ENCODE peak calls at places on chromosomes 5 and 9, in seven cellular contexts. F, E, D, H, I, N and J are unnamed samples.

GRCh38 chr5:155299342-155300006 is 285.9 kb downstream of the KIF4B start:
- DNase-seq in N (no peak), E (no peak), D (no peak), H (no peak), I (no peak), F (no peak), J (no peak)

GRCh38 chr9:21415492-21416267 is 6.8 kb downstream of the IFNA8 start:
- DNase-seq in E (no peak), N (no peak), D (no peak), F (no peak), I (no peak), H (no peak), J (peak; percentile 96)

GRCh38 chr9:124894741-124895170 is 32.8 kb downstream of the ARPC5L start:
- DNase-seq in D (no peak), I (no peak), N (no peak), H (no peak), E (no peak), F (peak; percentile 76), J (peak; percentile 61)

GRCh38 chr5:56607074-56607473 is 208.3 kb upstream of the MAP3K1 start:
- DNase-seq in H (no peak), I (peak; percentile 14), F (no peak), D (no peak), E (no peak), N (no peak), J (no peak)

GRCh38 chr5:96807099-96807654 is 568 bp downstream of the ERAP1 start:
- DNase-seq in H (peak; percentile 95), N (peak; percentile 14), E (peak; percentile 21), D (peak; percentile 88), F (peak; percentile 66), I (peak; percentile 24), J (peak; percentile 74)

GRCh38 chr5:42590566-42590965 is 166.1 kb upstream of the CCDC152 start:
- DNase-seq in N (no peak), E (no peak), F (no peak), I (no peak), H (no peak), D (no peak), J (no peak)

GRCh38 chr5:1268666-1269065 is 26.2 kb downstream of the TERT start:
- DNase-seq in E (peak; percentile 25), H (no peak), F (no peak), I (no peak), N (no peak), D (no peak), J (no peak)

GRCh38 chr9:96450613-96451544 is 910 bp downstream of the HABP4 start:
- DNase-seq in H (no peak), N (no peak), D (peak; percentile 18), F (no peak), E (peak; percentile 18), I (no peak), J (peak; percentile 62)

GRCh38 chr9:112921549-112921948 is 30.9 kb upstream of the SLC46A2 start:
- DNase-seq in N (no peak), E (no peak), I (peak; percentile 21), F (peak; percentile 86), D (no peak), H (no peak), J (peak; percentile 23)

GRCh38 chr9:96129698-96130097 is 172.3 kb downstream of the HSD17B3 start:
- DNase-seq in E (no peak), D (no peak), F (no peak), I (no peak), H (no peak), N (no peak), J (no peak)

GRCh38 chr9:36123511-36123910 is 13.0 kb upstream of the GLIPR2 start:
- DNase-seq in N (no peak), H (no peak), I (no peak), D (no peak), F (no peak), E (no peak), J (no peak)

GRCh38 chr5:131747180-131748105 is 49.4 kb downstream of the FNIP1 start:
- DNase-seq in F (peak; percentile 88), D (no peak), E (no peak), N (no peak), I (no peak), H (no peak), J (no peak)

GRCh38 chr9:92508018-92508417 is 25.7 kb upstream of the ASPN start:
- DNase-seq in H (no peak), F (no peak), E (no peak), N (no peak), D (no peak), I (no peak), J (no peak)

GRCh38 chr5:151624486-151624885 is 33.4 kb upstream of the FAT2 start:
- DNase-seq in E (no peak), D (no peak), H (no peak), I (no peak), N (no peak), F (no peak), J (peak; percentile 96)

GRCh38 chr9:89483592-89484474 is 14.1 kb downstream of the SEMA4D start:
- DNase-seq in N (no peak), D (no peak), E (peak; percentile 55), F (peak; percentile 71), H (no peak), I (no peak), J (peak; percentile 47)

GRCh38 chr5:159503236-159503635 is 172.9 kb upstream of the IL12B start:
- DNase-seq in N (no peak), H (no peak), I (no peak), D (no peak), F (no peak), E (no peak), J (no peak)

GRCh38 chr5:9140202-9140601 is 405.7 kb downstream of the SEMA5A start:
- DNase-seq in E (no peak), N (no peak), D (no peak), F (no peak), H (no peak), I (no peak), J (no peak)

GRCh38 chr9:128987800-128988199 is 40.3 kb downstream of the NUP188 start:
- DNase-seq in N (no peak), D (no peak), E (no peak), H (no peak), F (no peak), I (peak; percentile 36), J (no peak)

GRCh38 chr9:108142504-108143201 is 653.1 kb upstream of the KLF4 start:
- DNase-seq in E (no peak), I (peak; percentile 27), D (peak; percentile 23), N (no peak), H (no peak), F (peak; percentile 88), J (peak; percentile 47)

GRCh38 chr5:39400711-39401385 is 23.9 kb downstream of the DAB2 start:
- DNase-seq in I (no peak), H (no peak), N (no peak), D (no peak), F (no peak), E (no peak), J (no peak)

GRCh38 chr9:2228641-2229040 is 213.5 kb downstream of the SMARCA2 start:
- DNase-seq in I (no peak), D (no peak), E (no peak), F (no peak), H (no peak), N (no peak), J (no peak)

GRCh38 chr5:178357127-178357526 is 124.5 kb upstream of the PHYKPL start:
- DNase-seq in N (no peak), I (no peak), E (no peak), F (no peak), D (no peak), H (no peak), J (no peak)

GRCh38 chr5:135578685-135579341 is at the start of gene CXCL14:
- DNase-seq in F (no peak), I (no peak), D (no peak), E (no peak), H (no peak), N (no peak), J (no peak)

GRCh38 chr9:133351908-133352634 is 4.1 kb downstream of the RPL7A start:
- DNase-seq in I (no peak), F (peak; percentile 79), H (no peak), E (no peak), D (no peak), N (no peak), J (peak; percentile 45)

GRCh38 chr9:83235524-83235923 is 172.6 kb upstream of the RASEF start:
- DNase-seq in N (no peak), E (no peak), D (no peak), I (no peak), H (no peak), F (no peak), J (no peak)

GRCh38 chr5:78661691-78662090 is 13.1 kb upstream of the LHFPL2 start:
- DNase-seq in H (no peak), I (no peak), E (no peak), F (no peak), N (no peak), D (no peak), J (no peak)

GRCh38 chr9:95055851-95056551 is 261.5 kb downstream of the FANCC start:
- DNase-seq in D (no peak), N (no peak), E (no peak), H (no peak), F (no peak), I (no peak), J (no peak)

GRCh38 chr5:36337592-36337991 is 35.9 kb upstream of the RANBP3L start:
- DNase-seq in D (no peak), H (no peak), F (no peak), I (no peak), N (no peak), E (no peak), J (no peak)

GRCh38 chr9:91949946-91950664 is at the start of gene ROR2:
- DNase-seq in F (peak; percentile 26), D (peak; percentile 65), H (no peak), E (peak; percentile 1), I (no peak), N (no peak), J (no peak)

GRCh38 chr9:36146666-36147065 is 10.1 kb downstream of the GLIPR2 start:
- DNase-seq in E (no peak), D (no peak), F (no peak), I (no peak), N (no peak), H (no peak), J (no peak)

GRCh38 chr5:141869514-141869913 is 8.7 kb downstream of the PCDH1 start:
- DNase-seq in H (no peak), D (no peak), F (no peak), E (no peak), I (no peak), N (no peak), J (peak; percentile 45)

GRCh38 chr5:8216921-8217320 is 348.0 kb downstream of the MTRR start:
- DNase-seq in D (no peak), I (no peak), F (no peak), H (no peak), N (no peak), E (no peak), J (no peak)